ENCODE peak calls at places on chromosome X, in five cellular contexts. One of them, this sample, is unnamed.

GRCh38 chrX:136780738-136781137 is at the start of gene ARHGEF6:
- ATAC-seq in GM12878: peak; percentile 63
- ATAC-seq in upper lobe of left lung: no peak
- ATAC-seq in K562: peak; percentile 73
- ATAC-seq in HepG2: no peak
- ATAC-seq in this sample: no peak

GRCh38 chrX:47838361-47838760 is 1.7 kb downstream of the ZNF81 start:
- ATAC-seq in K562: no peak
- ATAC-seq in GM12878: no peak
- ATAC-seq in upper lobe of left lung: no peak
- ATAC-seq in HepG2: no peak
- ATAC-seq in this sample: no peak

GRCh38 chrX:35665311-35665710 is 132.8 kb upstream of the MAGEB16 start:
- ATAC-seq in HepG2: no peak
- ATAC-seq in K562: no peak
- ATAC-seq in upper lobe of left lung: no peak
- ATAC-seq in GM12878: no peak
- ATAC-seq in this sample: no peak

GRCh38 chrX:149829751-149830191 is 48.0 kb downstream of the MAGEA9 start:
- ATAC-seq in K562: peak; percentile 49
- ATAC-seq in upper lobe of left lung: no peak
- ATAC-seq in HepG2: no peak
- ATAC-seq in GM12878: peak; percentile 87
- ATAC-seq in this sample: no peak

GRCh38 chrX:39619182-39620009 is 478.4 kb downstream of the BCOR start:
- ATAC-seq in upper lobe of left lung: peak; percentile 58
- ATAC-seq in GM12878: no peak
- ATAC-seq in K562: peak; percentile 84
- ATAC-seq in HepG2: no peak
- ATAC-seq in this sample: no peak

GRCh38 chrX:78593701-78594100 is 65.4 kb downstream of the RTL3 start:
- ATAC-seq in GM12878: no peak
- ATAC-seq in upper lobe of left lung: no peak
- ATAC-seq in HepG2: no peak
- ATAC-seq in K562: no peak
- ATAC-seq in this sample: no peak

GRCh38 chrX:106680716-106681115 is 45.8 kb upstream of the RNF128 start:
- ATAC-seq in upper lobe of left lung: no peak
- ATAC-seq in GM12878: no peak
- ATAC-seq in HepG2: no peak
- ATAC-seq in K562: no peak
- ATAC-seq in this sample: no peak

GRCh38 chrX:11768039-11768438 is 10.0 kb downstream of the MSL3 start:
- ATAC-seq in K562: no peak
- ATAC-seq in HepG2: no peak
- ATAC-seq in upper lobe of left lung: no peak
- ATAC-seq in GM12878: peak; percentile 71
- ATAC-seq in this sample: no peak

GRCh38 chrX:147981038-147981752 is at the start of gene FMR1NB:
- ATAC-seq in HepG2: no peak
- ATAC-seq in K562: peak; percentile 77
- ATAC-seq in upper lobe of left lung: no peak
- ATAC-seq in GM12878: no peak
- ATAC-seq in this sample: no peak

GRCh38 chrX:37684426-37684825 is 1.2 kb upstream of the XK start:
- ATAC-seq in K562: no peak
- ATAC-seq in upper lobe of left lung: no peak
- ATAC-seq in HepG2: no peak
- ATAC-seq in GM12878: no peak
- ATAC-seq in this sample: peak; percentile 69

GRCh38 chrX:11188664-11189063 is 77.5 kb downstream of the HCCS start:
- ATAC-seq in K562: no peak
- ATAC-seq in GM12878: peak; percentile 76
- ATAC-seq in upper lobe of left lung: no peak
- ATAC-seq in HepG2: no peak
- ATAC-seq in this sample: no peak

GRCh38 chrX:33195698-33196097 is 15.7 kb downstream of the DMD start:
- ATAC-seq in HepG2: no peak
- ATAC-seq in upper lobe of left lung: no peak
- ATAC-seq in GM12878: no peak
- ATAC-seq in K562: no peak
- ATAC-seq in this sample: no peak

GRCh38 chrX:20746690-20747089 is 480.0 kb upstream of the RPS6KA3 start:
- ATAC-seq in K562: no peak
- ATAC-seq in GM12878: no peak
- ATAC-seq in upper lobe of left lung: no peak
- ATAC-seq in HepG2: no peak
- ATAC-seq in this sample: no peak

GRCh38 chrX:107982356-107982755 is at the start of gene TEX13B:
- ATAC-seq in GM12878: no peak
- ATAC-seq in HepG2: no peak
- ATAC-seq in upper lobe of left lung: no peak
- ATAC-seq in K562: no peak
- ATAC-seq in this sample: no peak

GRCh38 chrX:150779367-150779766 is 86.2 kb downstream of the MTMR1 start:
- ATAC-seq in HepG2: no peak
- ATAC-seq in upper lobe of left lung: no peak
- ATAC-seq in GM12878: no peak
- ATAC-seq in K562: no peak
- ATAC-seq in this sample: no peak

GRCh38 chrX:124098089-124098488 is 136.6 kb downstream of the STAG2 start:
- ATAC-seq in K562: peak; percentile 77
- ATAC-seq in HepG2: no peak
- ATAC-seq in upper lobe of left lung: no peak
- ATAC-seq in GM12878: peak; percentile 65
- ATAC-seq in this sample: no peak

GRCh38 chrX:22135994-22136684 is 104.0 kb downstream of the PHEX start:
- ATAC-seq in K562: no peak
- ATAC-seq in upper lobe of left lung: peak; percentile 45
- ATAC-seq in GM12878: peak; percentile 43
- ATAC-seq in HepG2: no peak
- ATAC-seq in this sample: peak; percentile 39

DNA sequence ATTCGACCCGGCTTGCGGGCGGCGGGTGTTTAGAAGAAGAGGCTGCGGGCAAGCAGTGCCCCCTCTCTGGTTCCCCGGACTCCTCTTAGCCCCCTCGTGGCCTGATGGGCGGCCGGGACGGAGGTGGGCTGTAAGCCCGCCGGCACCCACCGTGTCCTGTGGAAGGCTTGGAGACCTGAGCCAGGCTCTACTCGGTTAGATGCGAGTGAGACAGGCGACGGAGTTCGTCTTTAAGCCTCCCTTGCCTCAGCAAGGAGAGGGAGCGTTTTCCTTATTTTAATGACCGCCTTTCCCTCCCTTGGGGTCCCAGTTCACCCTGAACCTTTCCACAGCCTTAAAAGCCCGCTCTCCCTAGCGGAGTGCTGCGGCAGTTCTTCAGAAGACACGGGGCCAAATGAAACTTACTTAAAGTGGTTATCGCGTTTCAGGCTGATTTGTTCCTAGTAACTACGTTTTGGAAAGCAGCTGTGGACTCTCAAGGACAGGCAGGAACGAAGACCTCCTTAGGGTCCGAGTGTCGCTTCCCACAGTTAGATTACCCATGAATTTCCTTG is 970 bp downstream of the SLITRK2 start:
- ATAC-seq in HepG2: no peak
- ATAC-seq in upper lobe of left lung: no peak
- ATAC-seq in K562: no peak
- ATAC-seq in GM12878: no peak
- ATAC-seq in this sample: no peak
- H3K4me3 ChIP-seq in HepG2: no peak overlapping the region
- H3K4me3 ChIP-seq in upper lobe of left lung: peak overlapping the region; percentile 38
- H3K4me3 ChIP-seq in K562: no peak overlapping the region
- H3K4me3 ChIP-seq in GM12878: no peak overlapping the region
- H3K4me3 ChIP-seq in this sample: peak overlapping the region; percentile 44

GRCh38 chrX:122246937-122247336 is 937.1 kb upstream of the GRIA3 start:
- ATAC-seq in K562: no peak
- ATAC-seq in upper lobe of left lung: no peak
- ATAC-seq in GM12878: no peak
- ATAC-seq in HepG2: no peak
- ATAC-seq in this sample: no peak
- TF ChIP-seq POLR2AphosphoS5 in K562: no peak
- TF ChIP-seq POLR2AphosphoS5 in upper lobe of left lung: no peak
- TF ChIP-seq POLR2AphosphoS5 in GM12878: no peak
- TF ChIP-seq POLR2AphosphoS5 in HepG2: no peak
- TF ChIP-seq POLR2AphosphoS5 in this sample: no peak

DNA sequence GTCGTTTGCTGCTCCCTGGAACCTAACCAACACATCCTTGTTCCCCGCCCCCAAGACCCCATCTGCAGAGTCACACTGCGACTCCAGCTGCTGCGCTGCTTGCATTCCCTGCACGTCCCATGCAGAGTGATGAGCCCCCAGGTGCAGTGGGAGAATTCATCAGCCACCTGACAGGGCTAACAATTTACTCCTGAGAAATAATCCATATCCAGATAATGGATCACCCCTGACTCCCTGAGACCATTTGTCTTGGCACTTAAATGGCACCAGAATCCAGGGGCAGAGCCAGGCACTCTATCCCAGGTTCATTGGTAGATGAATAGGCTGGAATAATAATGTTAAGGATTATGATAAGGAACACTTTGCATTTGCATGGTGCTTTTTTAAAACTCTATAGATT is 12.4 kb upstream of the ARHGAP36 start:
- ATAC-seq in upper lobe of left lung: no peak
- ATAC-seq in HepG2: no peak
- ATAC-seq in GM12878: no peak
- ATAC-seq in K562: no peak
- ATAC-seq in this sample: no peak
- TF ChIP-seq EP300 in upper lobe of left lung: no peak
- TF ChIP-seq EP300 in HepG2: no peak
- TF ChIP-seq EP300 in GM12878: no peak
- TF ChIP-seq EP300 in K562: no peak
- TF ChIP-seq EP300 in this sample: no peak

GRCh38 chrX:71622347-71623104 is 4.2 kb upstream of the CXCR3 start:
- ATAC-seq in K562: peak; percentile 90
- ATAC-seq in GM12878: peak; percentile 70
- ATAC-seq in HepG2: peak; percentile 94
- ATAC-seq in upper lobe of left lung: peak; percentile 84
- ATAC-seq in this sample: peak; percentile 87
- H3K4me3 ChIP-seq in K562: no peak overlapping the region
- H3K4me3 ChIP-seq in GM12878: no peak overlapping the region
- H3K4me3 ChIP-seq in HepG2: peak overlapping the region; percentile 46
- H3K4me3 ChIP-seq in upper lobe of left lung: no peak overlapping the region
- H3K4me3 ChIP-seq in this sample: no peak overlapping the region

DNA sequence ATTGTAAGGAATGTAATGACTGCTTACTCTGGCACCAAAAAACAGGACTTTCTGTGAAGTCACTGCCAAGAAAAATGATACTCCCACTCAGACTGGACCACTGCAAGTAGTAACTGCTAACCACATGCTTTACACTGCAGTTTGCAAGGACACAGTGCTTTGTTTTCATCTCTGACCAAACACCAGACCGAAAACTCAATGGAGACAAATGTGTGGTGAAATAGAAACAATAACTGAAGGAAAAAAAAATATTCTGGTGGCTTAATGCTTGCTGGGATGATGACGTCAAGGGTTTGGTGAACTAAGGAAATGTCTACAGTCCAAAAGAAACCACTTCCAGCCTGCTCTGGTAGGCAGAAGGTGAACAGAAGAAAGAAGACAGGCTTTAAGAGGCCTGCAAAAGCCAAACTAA is 13.2 kb downstream of the GPC4 start:
- ATAC-seq in GM12878: peak; percentile 77
- ATAC-seq in upper lobe of left lung: no peak
- ATAC-seq in K562: no peak
- ATAC-seq in HepG2: no peak
- ATAC-seq in this sample: peak; percentile 28
- TF ChIP-seq POLR2AphosphoS5 in GM12878: no peak
- TF ChIP-seq POLR2AphosphoS5 in upper lobe of left lung: no peak
- TF ChIP-seq POLR2AphosphoS5 in K562: no peak
- TF ChIP-seq POLR2AphosphoS5 in HepG2: no peak
- TF ChIP-seq POLR2AphosphoS5 in this sample: no peak